ENCODE peak calls at places on chromosomes 5 and 9, in eight cellular contexts. U is RWPE1; A is HCEC 1CT; J is B cell; P is NCI-H2081; I is H54; Q is effector memory CD4-positive, alpha-beta T cell; B is suprapubic skin. M is an unnamed sample.

GRCh38 chr9:128115187-128116103 is 12.1 kb downstream of the PTGES2 start:
- DNase-seq in U (no peak), A (no peak), J (peak), P (no peak), I (no peak), Q (no peak), B (no peak), M (no peak)

GRCh38 chr9:37951671-37952579 is 48.0 kb upstream of the SLC25A51 start:
- DNase-seq in U (no peak), A (no peak), J (no peak), P (no peak), I (no peak), Q (no peak), B (no peak), M (no peak)

GRCh38 chr5:74622122-74622521 is 18.4 kb downstream of the ENC1 start:
- DNase-seq in U (peak), A (peak), J (no peak), P (no peak), I (no peak), Q (no peak), B (no peak), M (no peak)

GRCh38 chr9:94078086-94078485 is 6.2 kb upstream of the PTPDC1 start:
- DNase-seq in U (no peak), A (no peak), J (no peak), P (no peak), I (no peak), Q (no peak), B (no peak), M (no peak)

GRCh38 chr9:124260769-124261603 is 3.2 kb downstream of the NEK6 start:
- DNase-seq in U (peak), A (peak), J (no peak), P (no peak), I (peak), Q (no peak), B (no peak), M (no peak)

GRCh38 chr5:40674661-40675235 is 5.0 kb upstream of the PTGER4 start:
- DNase-seq in U (peak), A (no peak), J (no peak), P (no peak), I (no peak), Q (no peak), B (no peak), M (no peak)

GRCh38 chr5:110734101-110734500 is 4.7 kb upstream of the SLC25A46 start:
- DNase-seq in U (no peak), A (no peak), J (no peak), P (no peak), I (no peak), Q (no peak), B (no peak), M (no peak)

GRCh38 chr5:80372780-80373179 is 35.1 kb upstream of the ZFYVE16 start:
- DNase-seq in U (no peak), A (no peak), J (no peak), P (no peak), I (no peak), Q (no peak), B (no peak), M (no peak)

GRCh38 chr5:83866191-83866590 is 145.5 kb upstream of the HAPLN1 start:
- DNase-seq in U (no peak), A (no peak), J (no peak), P (no peak), I (no peak), Q (no peak), B (no peak), M (no peak)

GRCh38 chr5:92560698-92561361 is 1020.2 kb downstream of the NR2F1-AS1 start:
- DNase-seq in U (no peak), A (peak), J (no peak), P (no peak), I (no peak), Q (no peak), B (no peak), M (no peak)

GRCh38 chr5:54270326-54270725 is 40.0 kb downstream of the ARL15 start:
- DNase-seq in U (no peak), A (no peak), J (no peak), P (no peak), I (no peak), Q (no peak), B (no peak), M (no peak)

M was measured in NCI-H2107.